ENCODE peak calls at places on chromosomes 12 and 14, in seven cellular contexts. O, Q, W, K, R, M and V are unnamed samples.

GRCh38 chr14:20332946-20333782 is at the start of gene CCNB1IP1:
- DNase-seq in O (peak), Q (peak), W (peak), K (no peak), R (peak), M (peak), V (peak)

GRCh38 chr12:125024949-125025563 is 31.6 kb downstream of the BRI3BP start:
- DNase-seq in O (no peak), Q (no peak), W (no peak), K (no peak), R (no peak), M (no peak), V (no peak)

GRCh38 chr12:3200779-3201738 is 123.9 kb downstream of the TSPAN9 start:
- DNase-seq in O (no peak), Q (no peak), W (no peak), K (no peak), R (no peak), M (no peak), V (no peak)

GRCh38 chr12:66379613-66380012 is 77.3 kb downstream of the HELB start:
- DNase-seq in O (no peak), Q (no peak), W (no peak), K (no peak), R (no peak), M (no peak), V (no peak)

GRCh38 chr14:78519863-78520262 is 349.7 kb downstream of the NRXN3 start:
- DNase-seq in O (no peak), Q (peak), W (peak), K (no peak), R (peak), M (peak), V (no peak)

GRCh38 chr14:24859559-24859958 is 190.4 kb downstream of the STXBP6 start:
- DNase-seq in O (no peak), Q (no peak), W (no peak), K (no peak), R (no peak), M (no peak), V (no peak)

GRCh38 chr14:80213602-80214001 is 2.3 kb upstream of the DIO2 start:
- DNase-seq in O (peak), Q (peak), W (peak), K (no peak), R (peak), M (peak), V (no peak)

GRCh38 chr14:53327716-53328115 is 174.6 kb upstream of the DDHD1 start:
- DNase-seq in O (no peak), Q (no peak), W (peak), K (no peak), R (no peak), M (no peak), V (no peak)

GRCh38 chr12:27631813-27632491 is 64.3 kb upstream of the REP15 start:
- DNase-seq in O (no peak), Q (no peak), W (no peak), K (no peak), R (no peak), M (no peak), V (no peak)

GRCh38 chr12:106980944-106981343 is 6.0 kb downstream of the MTERF2 start:
- DNase-seq in O (no peak), Q (no peak), W (no peak), K (no peak), R (no peak), M (no peak), V (no peak)

GRCh38 chr12:28050606-28051005 is 78.1 kb upstream of the PTHLH start:
- DNase-seq in O (no peak), Q (no peak), W (no peak), K (no peak), R (no peak), M (no peak), V (no peak)

GRCh38 chr12:132521726-132522292 is 31.9 kb downstream of the FBRSL1 start:
- DNase-seq in O (no peak), Q (no peak), W (no peak), K (no peak), R (no peak), M (no peak), V (no peak)

GRCh38 chr12:62632521-62632920 is 165.9 kb downstream of the MON2 start:
- DNase-seq in O (no peak), Q (no peak), W (peak), K (peak), R (peak), M (peak), V (peak)

GRCh38 chr12:98883231-98883630 is 238.1 kb downstream of the APAF1 start:
- DNase-seq in O (no peak), Q (no peak), W (no peak), K (no peak), R (no peak), M (no peak), V (no peak)

GRCh38 chr12:61397668-61398067 is 862.5 kb upstream of the USP15 start:
- DNase-seq in O (no peak), Q (no peak), W (no peak), K (no peak), R (no peak), M (no peak), V (no peak)

GRCh38 chr12:57039016-57039798 is 10.7 kb downstream of the MYO1A start:
- DNase-seq in O (no peak), Q (no peak), W (no peak), K (no peak), R (no peak), M (no peak), V (no peak)

GRCh38 chr12:27462151-27462694 is 15.7 kb downstream of the SMCO2 start:
- DNase-seq in O (peak), Q (no peak), W (peak), K (no peak), R (no peak), M (no peak), V (no peak)

GRCh38 chr12:54017027-54017788 is 8.4 kb downstream of the HOXC8 start:
- DNase-seq in O (peak), Q (no peak), W (peak), K (no peak), R (no peak), M (no peak), V (no peak)

GRCh38 chr12:64273527-64274403 is 51.7 kb upstream of the KICS2 start:
- DNase-seq in O (peak), Q (no peak), W (peak), K (no peak), R (no peak), M (no peak), V (no peak)

GRCh38 chr12:97758102-97758501 is 295.5 kb downstream of the RMST start:
- DNase-seq in O (no peak), Q (no peak), W (no peak), K (no peak), R (no peak), M (no peak), V (no peak)

GRCh38 chr14:21086908-21087293 is 11.6 kb downstream of the ZNF219 start:
- DNase-seq in O (no peak), Q (no peak), W (no peak), K (peak), R (no peak), M (no peak), V (no peak)

GRCh38 chr12:46473634-46474201 is 101.1 kb upstream of the SLC38A2 start:
- DNase-seq in O (peak), Q (peak), W (peak), K (no peak), R (peak), M (peak), V (peak)

GRCh38 chr14:92449404-92449975 is 64.1 kb upstream of the RIN3 start:
- DNase-seq in O (no peak), Q (no peak), W (no peak), K (no peak), R (no peak), M (no peak), V (no peak)

GRCh38 chr14:92448786-92449185 is 64.8 kb upstream of the RIN3 start:
- DNase-seq in O (no peak), Q (no peak), W (no peak), K (no peak), R (no peak), M (no peak), V (no peak)

GRCh38 chr14:92450351-92451070 is 63.1 kb upstream of the RIN3 start:
- DNase-seq in O (no peak), Q (no peak), W (no peak), K (no peak), R (no peak), M (no peak), V (no peak)

GRCh38 chr14:92451245-92451644 is 62.3 kb upstream of the RIN3 start:
- DNase-seq in O (no peak), Q (no peak), W (no peak), K (no peak), R (no peak), M (no peak), V (no peak)

DNA sequence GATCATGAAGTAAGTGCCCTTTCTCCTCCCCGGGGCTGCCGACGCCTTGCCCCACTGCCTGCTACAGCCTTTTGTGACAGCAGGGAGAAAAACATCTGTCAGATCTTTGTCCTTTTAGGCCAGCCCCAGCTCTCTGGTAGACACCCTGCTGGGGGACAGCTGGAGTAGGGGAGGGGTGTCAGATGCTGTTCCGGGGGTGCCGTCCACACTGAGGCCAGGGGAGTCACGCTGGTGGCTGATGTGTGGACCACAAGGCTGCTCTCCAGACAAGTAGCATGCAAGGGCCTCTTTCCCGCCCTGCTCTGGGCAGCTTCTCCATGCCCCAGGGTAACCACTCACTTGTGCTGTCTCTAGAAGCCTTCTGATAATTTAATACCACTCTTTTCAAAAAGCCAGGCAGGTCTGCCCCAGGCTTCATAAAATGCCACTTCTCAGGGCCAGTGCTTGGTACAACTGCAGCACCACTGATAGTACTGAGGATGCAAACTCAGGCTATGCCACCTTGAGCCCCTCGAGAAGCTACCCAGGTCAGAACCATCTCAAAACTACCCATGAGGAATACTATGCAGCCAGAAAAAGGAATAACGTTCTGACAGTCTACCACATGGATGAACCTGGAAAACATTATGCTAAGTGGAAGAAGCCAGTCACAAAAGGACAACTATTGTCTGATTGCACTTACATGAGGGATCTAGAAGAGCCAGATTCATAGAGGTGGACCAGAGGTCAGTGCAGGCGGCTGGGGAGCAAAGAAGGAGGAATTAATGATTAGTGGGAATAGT is 66.0 kb upstream of the RIN3 start:
- DNase-seq in O (no peak), Q (no peak), W (no peak), K (no peak), R (no peak), M (no peak), V (no peak)
- TF ChIP-seq POLR2A in O (no peak), Q (no peak), W (no peak), K (no peak), R (no peak), M (no peak), V (no peak)

DNA sequence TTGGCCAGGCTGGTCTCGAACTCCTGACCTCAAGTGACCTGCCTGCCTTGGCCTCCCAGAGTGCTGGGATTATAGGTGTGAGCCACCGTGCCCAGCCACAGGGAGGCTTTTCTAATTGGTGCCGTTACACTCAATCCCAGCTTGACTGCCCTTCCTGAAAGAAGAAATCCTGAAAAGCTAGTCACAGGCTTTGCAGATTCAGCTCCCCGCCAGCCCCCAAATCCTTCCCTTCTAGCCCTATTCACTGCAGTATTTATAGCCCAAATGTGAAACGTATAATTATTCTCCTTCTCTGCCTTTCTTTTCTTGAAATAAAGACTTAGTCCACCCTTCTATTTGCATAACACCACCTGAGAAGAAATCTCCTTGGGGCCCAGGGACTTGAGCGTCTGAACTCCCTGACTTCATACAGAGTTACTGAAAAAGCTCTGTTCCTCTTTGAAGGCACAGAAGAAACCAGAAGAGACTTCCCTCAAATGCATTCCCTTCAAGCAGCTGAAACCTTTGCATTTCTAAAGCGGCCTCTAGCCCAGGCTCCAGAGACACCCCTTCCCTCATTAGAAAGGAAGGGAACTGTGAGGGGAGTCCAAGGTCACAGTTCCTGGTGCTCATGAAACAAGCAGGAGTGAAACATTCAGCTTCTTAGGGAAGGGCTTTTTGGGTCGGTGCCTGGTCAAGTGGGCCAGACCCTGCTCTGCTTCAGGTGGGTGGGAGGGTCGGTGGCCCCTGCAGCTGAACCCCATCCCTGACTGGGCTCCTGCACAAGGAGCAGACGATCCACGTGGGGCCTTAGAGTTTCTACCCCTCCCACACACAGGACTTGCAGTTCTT is 42.3 kb upstream of the BATF start:
- DNase-seq in O (no peak), Q (no peak), W (no peak), K (peak), R (no peak), M (no peak), V (peak)
- H3K4me3 ChIP-seq in O (no peak), Q (no peak), W (no peak), K (no peak), R (no peak), M (no peak), V (no peak)

DNA sequence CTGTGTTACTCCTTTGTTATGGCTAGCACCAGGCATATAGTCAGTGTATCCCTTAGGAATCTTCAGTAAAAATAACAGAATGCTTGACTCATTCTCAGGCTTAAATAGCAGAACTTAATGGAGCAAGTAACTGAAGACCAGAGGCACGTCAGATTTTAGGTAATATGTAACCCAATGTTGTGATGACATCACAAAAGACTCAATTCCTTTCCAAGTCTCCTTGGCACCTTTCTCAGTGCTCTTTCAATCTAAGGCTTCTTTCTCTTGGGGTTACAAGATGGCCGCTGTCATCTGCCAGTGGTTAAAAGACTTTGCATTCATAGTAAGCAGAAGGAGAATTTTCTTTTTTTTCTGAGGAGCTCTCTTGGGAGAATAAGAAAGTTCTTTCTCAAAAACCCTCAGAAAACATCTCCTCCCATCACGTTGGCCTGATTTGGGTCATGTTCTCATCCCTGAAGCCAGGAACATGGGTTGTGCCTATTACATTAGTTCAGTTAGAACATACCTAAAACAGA is 33.4 kb upstream of the DCN start:
- DNase-seq in O (peak), Q (no peak), W (no peak), K (peak), R (no peak), M (peak), V (no peak)
- H3K27ac ChIP-seq in O (no peak), Q (no peak), W (no peak), K (peak), R (no peak), M (peak), V (no peak)

GRCh38 chr14:30284808-30285207 is 274.1 kb upstream of the G2E3 start:
- DNase-seq in O (no peak), Q (no peak), W (no peak), K (no peak), R (no peak), M (no peak), V (no peak)
- TF ChIP-seq POLR2A in O (no peak), Q (no peak), W (no peak), K (no peak), R (no peak), M (no peak), V (no peak)